ENCODE peak calls at places on chromosome 2, in four cellular contexts. E is right cardiac atrium; L is fibroblast of lung; N is CD8-positive, alpha-beta memory T cell. F is an unnamed sample.

GRCh38 chr2:12555012-12555645 is 161.6 kb upstream of the TRIB2 start:
- DNase-seq in N (no peak), L (peak), E (no peak), F (no peak)

GRCh38 chr2:147572622-147573021 is 272.2 kb upstream of the ACVR2A start:
- DNase-seq in L (no peak), N (no peak), E (no peak), F (no peak)

GRCh38 chr2:48347712-48348111 is 182.2 kb upstream of the STON1 start:
- DNase-seq in L (peak), E (no peak), N (no peak), F (no peak)

GRCh38 chr2:100376836-100377235 is 40.6 kb downstream of the CHST10 start:
- DNase-seq in L (no peak), E (no peak), N (no peak), F (peak)

GRCh38 chr2:33589444-33589843 is 9.7 kb downstream of the FAM98A start:
- DNase-seq in N (no peak), L (peak), E (no peak), F (no peak)

GRCh38 chr2:180411631-180412030 is 404.5 kb upstream of the CWC22 start:
- DNase-seq in N (no peak), L (no peak), E (no peak), F (no peak)

GRCh38 chr2:36329251-36329650 is 26.3 kb upstream of the CRIM1 start:
- DNase-seq in L (peak), N (no peak), E (no peak), F (no peak)

GRCh38 chr2:137185378-137186078 is 420.2 kb downstream of the THSD7B start:
- DNase-seq in N (no peak), E (no peak), L (no peak), F (no peak)

GRCh38 chr2:224982910-224983688 is 59.2 kb downstream of the DOCK10 start:
- DNase-seq in E (no peak), N (no peak), L (peak), F (no peak)

GRCh38 chr2:142144547-142144946 is 13.7 kb upstream of the LRP1B start:
- DNase-seq in L (no peak), E (no peak), N (no peak), F (no peak)

GRCh38 chr2:174692256-174692830 is 71.9 kb downstream of the CHRNA1 start:
- DNase-seq in L (no peak), E (no peak), N (no peak), F (no peak)

GRCh38 chr2:36450466-36451196 is 95.1 kb downstream of the CRIM1 start:
- DNase-seq in E (no peak), L (peak), N (no peak), F (no peak)

GRCh38 chr2:20184067-20184938 is 40.6 kb downstream of the SDC1 start:
- DNase-seq in N (no peak), E (no peak), L (peak), F (peak)

GRCh38 chr2:119241205-119241532 is 17.5 kb downstream of the STEAP3 start:
- DNase-seq in E (no peak), N (no peak), L (no peak), F (no peak)

GRCh38 chr2:66498597-66498910 is 63.6 kb downstream of the MEIS1 start:
- DNase-seq in N (no peak), L (no peak), E (no peak), F (no peak)

GRCh38 chr2:54605836-54606235 is 117.6 kb upstream of the EML6 start:
- DNase-seq in E (no peak), N (no peak), L (no peak), F (no peak)

GRCh38 chr2:3986530-3987258 is 283.3 kb downstream of the DCDC2C start:
- DNase-seq in E (no peak), N (no peak), L (no peak), F (no peak)

GRCh38 chr2:196293751-196294486 is 122.5 kb upstream of the STK17B start:
- DNase-seq in L (peak), N (no peak), E (no peak), F (no peak)

GRCh38 chr2:24920813-24921441 is 890 bp upstream of the ADCY3 start:
- DNase-seq in N (no peak), E (no peak), L (no peak), F (peak)

GRCh38 chr2:62775367-62775668 is 69.8 kb downstream of the EHBP1 start:
- DNase-seq in N (no peak), L (no peak), E (no peak), F (no peak)

GRCh38 chr2:142290931-142291330 is 160.1 kb upstream of the LRP1B start:
- DNase-seq in L (no peak), E (no peak), N (no peak), F (no peak)

GRCh38 chr2:46170611-46171385 is 126.4 kb upstream of the EPAS1 start:
- DNase-seq in L (no peak), E (no peak), N (no peak), F (peak)

GRCh38 chr2:239166201-239166834 is 234.5 kb downstream of the HDAC4 start:
- DNase-seq in L (no peak), N (no peak), E (peak), F (peak)

GRCh38 chr2:206368933-206369569 is 74.3 kb upstream of the ADAM23 start:
- DNase-seq in E (no peak), N (no peak), L (no peak), F (no peak)

GRCh38 chr2:10911291-10912075 is at the start of gene KCNF1:
- DNase-seq in L (peak), N (no peak), E (peak), F (peak)

GRCh38 chr2:143885461-143885860 is 634.5 kb downstream of the ZEB2 start:
- DNase-seq in N (no peak), E (no peak), L (no peak), F (no peak)

GRCh38 chr2:133235959-133236358 is 332.3 kb downstream of the NCKAP5 start:
- DNase-seq in N (no peak), L (peak), E (no peak), F (no peak)

GRCh38 chr2:217997510-217997909 is 5.3 kb downstream of the TNS1 start:
- DNase-seq in N (no peak), L (no peak), E (peak), F (no peak)

GRCh38 chr2:241508240-241508509 is 209 bp downstream of the STK25 start:
- DNase-seq in N (no peak), L (no peak), E (no peak), F (no peak)

GRCh38 chr2:149002378-149002890 is 36.1 kb upstream of the LYPD6B start:
- DNase-seq in N (no peak), E (no peak), L (no peak), F (no peak)
- H3K27ac ChIP-seq in N (no peak), E (no peak), L (no peak), F (peak)

GRCh38 chr2:120785228-120785966 is 49.7 kb downstream of the GLI2 start:
- DNase-seq in E (no peak), L (no peak), N (no peak), F (no peak)
- H3K27ac ChIP-seq in E (no peak), L (no peak), N (no peak), F (no peak)

DNA sequence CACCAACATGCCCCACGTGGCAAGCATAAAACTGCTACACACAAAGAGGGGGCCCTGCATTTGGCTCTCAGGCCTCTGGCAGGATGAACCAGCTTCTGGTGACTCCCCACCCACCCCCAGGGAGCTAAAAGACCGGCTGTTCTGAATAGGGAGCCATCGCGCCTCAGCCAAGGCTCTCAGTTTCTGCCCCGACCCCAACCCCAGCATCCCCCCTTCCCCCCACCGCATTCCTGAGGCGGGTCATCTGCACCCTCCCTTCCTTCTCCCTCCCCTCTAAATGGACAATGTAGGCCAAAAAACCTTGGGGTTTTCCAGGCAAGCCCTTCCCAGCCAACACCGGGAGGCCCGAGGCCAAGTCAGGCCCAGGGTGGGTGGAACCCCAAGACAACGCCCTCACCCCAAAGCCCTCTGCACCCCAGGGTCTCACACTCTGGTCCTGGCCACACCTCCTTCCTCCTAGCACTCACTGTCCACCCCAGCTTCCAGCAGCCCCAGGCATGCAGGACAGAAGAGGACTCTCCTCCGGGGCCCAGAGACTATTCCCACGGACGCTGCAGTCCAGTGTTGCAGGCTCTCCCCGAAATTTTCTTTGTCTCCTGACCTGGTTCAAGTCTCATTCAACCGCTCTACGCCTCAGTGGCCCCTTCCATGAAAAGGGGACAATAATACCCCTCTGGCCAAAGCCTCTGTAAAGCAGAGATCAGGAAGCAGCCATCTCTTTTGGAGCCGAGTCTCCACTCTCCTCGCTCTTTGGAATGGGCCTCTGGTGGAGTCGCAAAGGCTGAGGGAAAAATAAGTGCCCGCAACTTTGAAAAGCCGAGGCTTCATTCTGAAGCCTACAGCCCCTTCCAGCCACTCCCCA is 5.5 kb downstream of the CYP26B1 start:
- DNase-seq in E (no peak), L (no peak), N (no peak), F (peak)
- H3K27ac ChIP-seq in E (no peak), L (no peak), N (no peak), F (no peak)

GRCh38 chr2:233758849-233759248 is 1.2 kb upstream of the UGT1A1 start:
- DNase-seq in N (no peak), L (no peak), E (no peak), F (no peak)

GRCh38 chr2:233758168-233758567 is 1.9 kb upstream of the UGT1A1 start:
- DNase-seq in L (no peak), E (no peak), N (no peak), F (no peak)

GRCh38 chr2:233761040-233761769 is 1.1 kb downstream of the UGT1A1 start:
- DNase-seq in E (no peak), L (no peak), N (no peak), F (no peak)

GRCh38 chr2:233756429-233757081 is 3.5 kb upstream of the UGT1A1 start:
- DNase-seq in L (no peak), N (no peak), E (no peak), F (no peak)

GRCh38 chr2:233760043-233760442 is at the start of gene UGT1A1:
- DNase-seq in L (no peak), N (no peak), E (no peak), F (no peak)
- H3K27ac ChIP-seq in L (no peak), N (no peak), E (no peak), F (no peak)

GRCh38 chr2:42132066-42132965 is 36.8 kb upstream of the EML4 start:
- DNase-seq in N (no peak), E (no peak), L (peak), F (no peak)
- H3K27ac ChIP-seq in N (peak), E (peak), L (peak), F (peak)

GRCh38 chr2:182906454-182906853 is 40.0 kb upstream of the FRZB start:
- DNase-seq in E (no peak), N (no peak), L (no peak), F (no peak)
- H3K27ac ChIP-seq in E (no peak), N (no peak), L (no peak), F (no peak)

GRCh38 chr2:212998629-212999359 is 152.6 kb downstream of the IKZF2 start:
- DNase-seq in E (no peak), L (peak), N (no peak), F (no peak)
- H3K27ac ChIP-seq in E (no peak), L (no peak), N (no peak), F (no peak)

DNA sequence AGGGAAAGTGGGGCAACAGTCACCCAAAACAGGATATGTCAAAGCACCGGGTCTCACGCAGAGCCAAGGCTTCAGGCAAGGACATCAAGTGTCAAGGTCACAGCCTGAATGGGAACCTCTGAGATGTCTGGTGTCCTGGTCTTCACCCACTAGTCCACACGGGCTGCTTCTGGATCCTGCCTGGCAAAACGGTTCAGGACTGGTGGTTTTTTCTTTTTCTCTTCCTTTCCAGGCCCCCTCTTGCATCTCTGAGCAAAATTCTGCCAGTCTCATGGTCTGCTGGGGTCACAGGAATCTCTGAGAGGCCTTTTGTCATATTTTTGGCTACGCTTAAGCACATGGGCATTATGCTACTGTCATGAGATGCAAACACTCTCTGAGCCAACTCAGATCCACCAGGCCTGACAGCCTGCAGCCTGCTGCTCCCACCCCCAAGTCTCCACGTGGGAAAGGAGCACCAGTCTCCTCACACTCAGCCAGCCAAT is 518.2 kb upstream of the ZEB2 start:
- DNase-seq in E (no peak), L (no peak), N (no peak), F (no peak)
- H3K27ac ChIP-seq in E (peak), L (peak), N (no peak), F (peak)

GRCh38 chr2:43126817-43127207 is 99.6 kb downstream of the ZFP36L2 start:
- DNase-seq in E (peak), L (no peak), N (no peak), F (no peak)
- H3K27ac ChIP-seq in E (no peak), L (no peak), N (no peak), F (peak)